ENCODE peak calls at places on chromosomes 6 and 20, in seven cellular contexts. One of them, this sample, is unnamed.

GRCh38 chr20:35360033-35360432 is 51.7 kb downstream of the UQCC1 start:
- DNase-seq in ovary: no peak
- DNase-seq in A549: no peak
- DNase-seq in stomach: no peak
- DNase-seq in tibial nerve: no peak
- DNase-seq in transverse colon: no peak
- DNase-seq in sigmoid colon: no peak
- DNase-seq in this sample: no peak

GRCh38 chr6:108675226-108676160 is 114.8 kb downstream of the FOXO3 start:
- DNase-seq in ovary: no peak
- DNase-seq in A549: no peak
- DNase-seq in stomach: peak; percentile 41
- DNase-seq in tibial nerve: no peak
- DNase-seq in transverse colon: no peak
- DNase-seq in sigmoid colon: no peak
- DNase-seq in this sample: no peak

GRCh38 chr6:158707120-158707519 is 57.3 kb downstream of the SYTL3 start:
- DNase-seq in ovary: no peak
- DNase-seq in A549: peak; percentile 60
- DNase-seq in stomach: peak; percentile 61
- DNase-seq in tibial nerve: no peak
- DNase-seq in transverse colon: peak; percentile 41
- DNase-seq in sigmoid colon: peak; percentile 83
- DNase-seq in this sample: no peak

GRCh38 chr6:93584280-93584679 is 164.9 kb upstream of the EPHA7 start:
- DNase-seq in ovary: no peak
- DNase-seq in A549: no peak
- DNase-seq in stomach: no peak
- DNase-seq in tibial nerve: no peak
- DNase-seq in transverse colon: no peak
- DNase-seq in sigmoid colon: no peak
- DNase-seq in this sample: no peak

GRCh38 chr20:1122388-1123315 is 4.2 kb downstream of the PSMF1 start:
- DNase-seq in ovary: no peak
- DNase-seq in A549: peak; percentile 57
- DNase-seq in stomach: peak; percentile 64
- DNase-seq in tibial nerve: peak; percentile 29
- DNase-seq in transverse colon: peak; percentile 39
- DNase-seq in sigmoid colon: no peak
- DNase-seq in this sample: peak; percentile 65

GRCh38 chr6:84877515-84878210 is 113.3 kb upstream of the TBX18 start:
- DNase-seq in ovary: no peak
- DNase-seq in A549: no peak
- DNase-seq in stomach: no peak
- DNase-seq in tibial nerve: no peak
- DNase-seq in transverse colon: no peak
- DNase-seq in sigmoid colon: no peak
- DNase-seq in this sample: no peak

GRCh38 chr6:157119502-157120027 is 203.8 kb downstream of the TMEM242 start:
- DNase-seq in ovary: no peak
- DNase-seq in A549: no peak
- DNase-seq in stomach: no peak
- DNase-seq in tibial nerve: no peak
- DNase-seq in transverse colon: no peak
- DNase-seq in sigmoid colon: no peak
- DNase-seq in this sample: no peak

GRCh38 chr20:60993647-60994046 is 258.4 kb upstream of the CDH4 start:
- DNase-seq in ovary: no peak
- DNase-seq in A549: peak; percentile 33
- DNase-seq in stomach: no peak
- DNase-seq in tibial nerve: no peak
- DNase-seq in transverse colon: no peak
- DNase-seq in sigmoid colon: no peak
- DNase-seq in this sample: no peak

GRCh38 chr6:71621918-71622519 is 264.3 kb upstream of the RIMS1 start:
- DNase-seq in ovary: no peak
- DNase-seq in A549: peak; percentile 1
- DNase-seq in stomach: no peak
- DNase-seq in tibial nerve: no peak
- DNase-seq in transverse colon: no peak
- DNase-seq in sigmoid colon: no peak
- DNase-seq in this sample: no peak

GRCh38 chr6:135860361-135860760 is 8.9 kb downstream of the PDE7B start:
- DNase-seq in ovary: no peak
- DNase-seq in A549: no peak
- DNase-seq in stomach: no peak
- DNase-seq in tibial nerve: no peak
- DNase-seq in transverse colon: no peak
- DNase-seq in sigmoid colon: no peak
- DNase-seq in this sample: no peak

GRCh38 chr6:144583614-144583954 is 298.4 kb downstream of the UTRN start:
- DNase-seq in ovary: no peak
- DNase-seq in A549: no peak
- DNase-seq in stomach: no peak
- DNase-seq in tibial nerve: no peak
- DNase-seq in transverse colon: no peak
- DNase-seq in sigmoid colon: no peak
- DNase-seq in this sample: no peak

GRCh38 chr6:158910484-158911075 is 89.4 kb downstream of the RSPH3 start:
- DNase-seq in ovary: no peak
- DNase-seq in A549: no peak
- DNase-seq in stomach: peak; percentile 57
- DNase-seq in tibial nerve: no peak
- DNase-seq in transverse colon: no peak
- DNase-seq in sigmoid colon: no peak
- DNase-seq in this sample: no peak

GRCh38 chr20:309306-309840 is 12.0 kb downstream of the ZCCHC3 start:
- DNase-seq in ovary: no peak
- DNase-seq in A549: no peak
- DNase-seq in stomach: no peak
- DNase-seq in tibial nerve: no peak
- DNase-seq in transverse colon: no peak
- DNase-seq in sigmoid colon: no peak
- DNase-seq in this sample: no peak

GRCh38 chr6:135905604-135906300 is 54.3 kb downstream of the PDE7B start:
- DNase-seq in ovary: no peak
- DNase-seq in A549: no peak
- DNase-seq in stomach: no peak
- DNase-seq in tibial nerve: no peak
- DNase-seq in transverse colon: no peak
- DNase-seq in sigmoid colon: no peak
- DNase-seq in this sample: no peak

GRCh38 chr6:90643366-90643765 is 56.5 kb upstream of the MAP3K7 start:
- DNase-seq in ovary: no peak
- DNase-seq in A549: no peak
- DNase-seq in stomach: no peak
- DNase-seq in tibial nerve: no peak
- DNase-seq in transverse colon: no peak
- DNase-seq in sigmoid colon: no peak
- DNase-seq in this sample: no peak

GRCh38 chr6:26045046-26045938 is 41.9 kb upstream of the HFE start:
- DNase-seq in ovary: peak; percentile 89
- DNase-seq in A549: peak; percentile 86
- DNase-seq in stomach: peak; percentile 76
- DNase-seq in tibial nerve: peak; percentile 64
- DNase-seq in transverse colon: peak; percentile 80
- DNase-seq in sigmoid colon: peak; percentile 94
- DNase-seq in this sample: peak; percentile 86

GRCh38 chr6:85429346-85429745 is 20.5 kb upstream of the NT5E start:
- DNase-seq in ovary: no peak
- DNase-seq in A549: no peak
- DNase-seq in stomach: no peak
- DNase-seq in tibial nerve: no peak
- DNase-seq in transverse colon: no peak
- DNase-seq in sigmoid colon: no peak
- DNase-seq in this sample: no peak

GRCh38 chr6:13708679-13709261 is 2.9 kb downstream of the RANBP9 start:
- DNase-seq in ovary: no peak
- DNase-seq in A549: no peak
- DNase-seq in stomach: no peak
- DNase-seq in tibial nerve: no peak
- DNase-seq in transverse colon: no peak
- DNase-seq in sigmoid colon: no peak
- DNase-seq in this sample: no peak

GRCh38 chr6:142279350-142280180 is 22.2 kb upstream of the ADGRG6 start:
- DNase-seq in ovary: no peak
- DNase-seq in A549: no peak
- DNase-seq in stomach: no peak
- DNase-seq in tibial nerve: no peak
- DNase-seq in transverse colon: no peak
- DNase-seq in sigmoid colon: no peak
- DNase-seq in this sample: no peak

GRCh38 chr6:129590408-129591022 is 119.5 kb downstream of the ARHGAP18 start:
- DNase-seq in ovary: no peak
- DNase-seq in A549: no peak
- DNase-seq in stomach: no peak
- DNase-seq in tibial nerve: no peak
- DNase-seq in transverse colon: no peak
- DNase-seq in sigmoid colon: no peak
- DNase-seq in this sample: no peak

GRCh38 chr6:83442752-83443151 is 11.9 kb upstream of the ME1 start:
- DNase-seq in ovary: no peak
- DNase-seq in A549: no peak
- DNase-seq in stomach: no peak
- DNase-seq in tibial nerve: no peak
- DNase-seq in transverse colon: no peak
- DNase-seq in sigmoid colon: no peak
- DNase-seq in this sample: no peak

GRCh38 chr6:129835691-129836090 is 25.4 kb downstream of the TMEM244 start:
- DNase-seq in ovary: no peak
- DNase-seq in A549: no peak
- DNase-seq in stomach: peak; percentile 29
- DNase-seq in tibial nerve: no peak
- DNase-seq in transverse colon: no peak
- DNase-seq in sigmoid colon: no peak
- DNase-seq in this sample: peak; percentile 6

GRCh38 chr20:25233016-25233772 is 14.7 kb upstream of the PYGB start:
- DNase-seq in ovary: no peak
- DNase-seq in A549: peak; percentile 95
- DNase-seq in stomach: peak; percentile 94
- DNase-seq in tibial nerve: peak; percentile 62
- DNase-seq in transverse colon: peak; percentile 88
- DNase-seq in sigmoid colon: peak; percentile 56
- DNase-seq in this sample: peak; percentile 86

DNA sequence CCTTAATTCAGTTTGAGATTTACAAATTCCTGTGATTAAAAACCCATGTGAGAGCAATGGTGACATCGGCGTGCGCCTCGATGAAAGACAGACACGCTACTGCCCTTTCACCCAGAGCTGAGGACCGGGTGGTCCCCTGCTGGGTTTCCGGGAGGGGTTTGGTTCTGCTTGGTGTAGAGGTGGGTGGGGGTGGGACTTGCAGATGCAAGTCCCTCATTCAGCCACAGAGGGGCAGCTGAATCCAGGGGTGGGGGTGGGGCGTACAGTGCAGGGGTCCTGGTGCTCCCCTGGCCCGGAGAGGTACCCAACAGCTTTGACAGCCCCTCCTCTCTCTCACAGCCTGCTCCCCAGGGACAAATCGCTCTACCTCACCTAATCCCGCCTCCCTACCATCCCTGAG is 118.7 kb downstream of the JPH2 start:
- DNase-seq in ovary: no peak
- DNase-seq in A549: no peak
- DNase-seq in stomach: no peak
- DNase-seq in tibial nerve: no peak
- DNase-seq in transverse colon: no peak
- DNase-seq in sigmoid colon: no peak
- DNase-seq in this sample: no peak
- H3K27ac ChIP-seq in ovary: no peak overlapping the region
- H3K27ac ChIP-seq in A549: no peak overlapping the region
- H3K27ac ChIP-seq in stomach: peak overlapping the region; percentile 80
- H3K27ac ChIP-seq in tibial nerve: no peak overlapping the region
- H3K27ac ChIP-seq in transverse colon: peak overlapping the region; percentile 50
- H3K27ac ChIP-seq in sigmoid colon: no peak overlapping the region
- H3K27ac ChIP-seq in this sample: peak overlapping the region; percentile 80

GRCh38 chr20:64219730-64220129 is 35.8 kb upstream of the PCMTD2 start:
- DNase-seq in ovary: no peak
- DNase-seq in A549: no peak
- DNase-seq in stomach: no peak
- DNase-seq in tibial nerve: no peak
- DNase-seq in transverse colon: no peak
- DNase-seq in sigmoid colon: no peak
- DNase-seq in this sample: peak; percentile 79
- TF ChIP-seq EP300 in ovary: no peak
- TF ChIP-seq EP300 in A549: no peak
- TF ChIP-seq EP300 in stomach: no peak
- TF ChIP-seq EP300 in tibial nerve: no peak
- TF ChIP-seq EP300 in transverse colon: no peak
- TF ChIP-seq EP300 in sigmoid colon: no peak
- TF ChIP-seq EP300 in this sample: no peak

DNA sequence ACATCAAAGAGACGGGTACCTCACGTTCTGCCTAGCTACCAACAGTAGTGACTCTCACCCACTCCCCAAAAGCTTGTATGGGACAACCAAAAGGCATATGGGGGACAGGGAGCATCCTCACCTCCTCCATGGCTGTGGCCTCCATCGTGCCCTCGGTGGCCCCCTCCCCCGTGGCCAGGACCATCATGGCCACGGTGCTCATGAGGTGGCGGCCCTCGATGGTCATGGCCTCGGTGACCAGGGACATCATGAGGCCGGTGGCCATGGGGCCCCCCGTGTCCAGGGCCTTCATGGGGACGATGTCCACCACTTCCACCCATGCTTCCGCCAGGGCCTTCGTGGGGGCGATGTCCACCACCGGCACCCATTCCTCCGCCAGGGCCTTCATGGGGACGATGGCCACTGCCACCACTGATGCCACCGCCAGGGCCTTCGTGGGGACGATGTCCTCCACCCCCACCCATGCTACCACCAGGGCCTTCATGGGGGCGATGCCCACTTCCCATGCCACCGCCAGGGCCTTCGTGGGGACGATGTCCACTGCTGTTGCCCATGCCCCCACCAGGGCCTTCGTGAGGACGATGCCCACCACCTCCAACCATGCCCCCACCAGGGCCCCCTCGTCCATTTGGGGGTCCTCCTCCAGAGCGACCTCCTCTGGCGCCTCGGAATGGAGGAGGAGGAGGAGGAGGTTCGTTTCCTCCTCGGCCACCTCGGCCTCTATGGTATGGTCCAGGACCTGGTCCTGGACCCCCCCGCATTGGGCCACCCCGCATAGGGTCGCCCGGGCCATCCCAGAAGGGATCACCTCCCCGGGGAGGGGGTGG is 15.0 kb downstream of the PPP1R10 start:
- DNase-seq in ovary: no peak
- DNase-seq in A549: no peak
- DNase-seq in stomach: no peak
- DNase-seq in tibial nerve: no peak
- DNase-seq in transverse colon: no peak
- DNase-seq in sigmoid colon: no peak
- DNase-seq in this sample: peak; percentile 78
- TF ChIP-seq POLR2A in ovary: no peak
- TF ChIP-seq POLR2A in A549: no peak
- TF ChIP-seq POLR2A in stomach: no peak
- TF ChIP-seq POLR2A in tibial nerve: no peak
- TF ChIP-seq POLR2A in transverse colon: no peak
- TF ChIP-seq POLR2A in sigmoid colon: no peak
- TF ChIP-seq POLR2A in this sample: no peak

GRCh38 chr6:153138930-153139329 is 7.8 kb upstream of the RGS17 start:
- DNase-seq in ovary: no peak
- DNase-seq in A549: no peak
- DNase-seq in stomach: no peak
- DNase-seq in tibial nerve: no peak
- DNase-seq in transverse colon: no peak
- DNase-seq in sigmoid colon: no peak
- DNase-seq in this sample: no peak
- H3K27ac ChIP-seq in ovary: no peak overlapping the region
- H3K27ac ChIP-seq in A549: no peak overlapping the region
- H3K27ac ChIP-seq in stomach: no peak overlapping the region
- H3K27ac ChIP-seq in tibial nerve: no peak overlapping the region
- H3K27ac ChIP-seq in transverse colon: no peak overlapping the region
- H3K27ac ChIP-seq in sigmoid colon: no peak overlapping the region
- H3K27ac ChIP-seq in this sample: no peak overlapping the region

GRCh38 chr6:96521625-96522468 is at the start of gene UFL1:
- DNase-seq in ovary: peak; percentile 93
- DNase-seq in A549: peak; percentile 91
- DNase-seq in stomach: peak; percentile 95
- DNase-seq in tibial nerve: peak; percentile 90
- DNase-seq in transverse colon: peak; percentile 96
- DNase-seq in sigmoid colon: peak; percentile 97
- DNase-seq in this sample: peak; percentile 98
- TF ChIP-seq EP300 in ovary: no peak
- TF ChIP-seq EP300 in A549: no peak
- TF ChIP-seq EP300 in stomach: no peak
- TF ChIP-seq EP300 in tibial nerve: peak; percentile 13
- TF ChIP-seq EP300 in transverse colon: no peak
- TF ChIP-seq EP300 in sigmoid colon: no peak
- TF ChIP-seq EP300 in this sample: no peak

This sample was measured in upper lobe of left lung.